ENCODE peak calls at places on chromosomes 13 and 19, in nine cellular contexts. U is heart left ventricle, J is omental fat pad, R is left ventricle myocardium inferior, C is stomach, G is astrocyte, K is GM12865, D is retinal pigment epithelial cell, W is GM10248. Z is an unnamed sample.

GRCh38 chr19:52602931-52603330 is 32.8 kb downstream of the ZNF701 start:
- DNase-seq in U (no peak), J (no peak), R (no peak), C (no peak), G (no peak), K (no peak), D (no peak), W (no peak), Z (no peak)

GRCh38 chr19:7397687-7398086 is 49.0 kb downstream of the ARHGEF18 start:
- DNase-seq in U (no peak), J (no peak), R (no peak), C (no peak), G (peak; percentile 97), K (no peak), D (peak; percentile 84), W (no peak), Z (no peak)

GRCh38 chr13:78709028-78709427 is 50.1 kb upstream of the OBI1 start:
- DNase-seq in U (no peak), J (no peak), R (no peak), C (no peak), G (peak; percentile 30), K (no peak), D (no peak), W (no peak), Z (no peak)

GRCh38 chr19:7928741-7929701 is 3.1 kb upstream of the CTXN1 start:
- DNase-seq in U (no peak), J (peak; percentile 36), R (no peak), C (no peak), G (peak; percentile 76), K (peak; percentile 72), D (peak; percentile 35), W (peak; percentile 75), Z (no peak)

GRCh38 chr13:111095911-111096501 is 19.1 kb upstream of the ARHGEF7 start:
- DNase-seq in U (no peak), J (no peak), R (no peak), C (no peak), G (no peak), K (no peak), D (no peak), W (no peak), Z (no peak)

GRCh38 chr19:14563989-14564650 is 7.7 kb downstream of the NDUFB7 start:
- DNase-seq in U (no peak), J (no peak), R (no peak), C (no peak), G (no peak), K (peak; percentile 76), D (no peak), W (peak; percentile 71), Z (peak; percentile 44)

GRCh38 chr13:74732736-74733135 is 598.5 kb upstream of the KLF12 start:
- DNase-seq in U (no peak), J (no peak), R (no peak), C (no peak), G (no peak), K (no peak), D (no peak), W (no peak), Z (no peak)

GRCh38 chr19:30799854-30800755 is 427.9 kb downstream of the ZNF536 start:
- DNase-seq in U (peak; percentile 33), J (no peak), R (peak; percentile 44), C (peak; percentile 28), G (no peak), K (no peak), D (no peak), W (peak; percentile 36), Z (no peak)

GRCh38 chr19:19475845-19476828 is 39.2 kb downstream of the TSSK6 start:
- DNase-seq in U (no peak), J (no peak), R (no peak), C (no peak), G (no peak), K (no peak), D (no peak), W (no peak), Z (no peak)

GRCh38 chr13:111573801-111574200 is 253.4 kb downstream of the TEX29 start:
- DNase-seq in U (no peak), J (no peak), R (no peak), C (no peak), G (no peak), K (no peak), D (no peak), W (no peak), Z (no peak)

GRCh38 chr19:46574533-46574932 is 26.6 kb upstream of the CALM3 start:
- DNase-seq in U (no peak), J (no peak), R (no peak), C (no peak), G (peak; percentile 4), K (no peak), D (peak; percentile 24), W (no peak), Z (no peak)

GRCh38 chr19:46849610-46850009 is 1.0 kb downstream of the AP2S1 start:
- DNase-seq in U (no peak), J (no peak), R (no peak), C (no peak), G (no peak), K (no peak), D (no peak), W (no peak), Z (no peak)

GRCh38 chr13:112489199-112489598 is 98.8 kb downstream of the TUBGCP3 start:
- DNase-seq in U (no peak), J (no peak), R (no peak), C (no peak), G (no peak), K (no peak), D (no peak), W (no peak), Z (no peak)

DNA sequence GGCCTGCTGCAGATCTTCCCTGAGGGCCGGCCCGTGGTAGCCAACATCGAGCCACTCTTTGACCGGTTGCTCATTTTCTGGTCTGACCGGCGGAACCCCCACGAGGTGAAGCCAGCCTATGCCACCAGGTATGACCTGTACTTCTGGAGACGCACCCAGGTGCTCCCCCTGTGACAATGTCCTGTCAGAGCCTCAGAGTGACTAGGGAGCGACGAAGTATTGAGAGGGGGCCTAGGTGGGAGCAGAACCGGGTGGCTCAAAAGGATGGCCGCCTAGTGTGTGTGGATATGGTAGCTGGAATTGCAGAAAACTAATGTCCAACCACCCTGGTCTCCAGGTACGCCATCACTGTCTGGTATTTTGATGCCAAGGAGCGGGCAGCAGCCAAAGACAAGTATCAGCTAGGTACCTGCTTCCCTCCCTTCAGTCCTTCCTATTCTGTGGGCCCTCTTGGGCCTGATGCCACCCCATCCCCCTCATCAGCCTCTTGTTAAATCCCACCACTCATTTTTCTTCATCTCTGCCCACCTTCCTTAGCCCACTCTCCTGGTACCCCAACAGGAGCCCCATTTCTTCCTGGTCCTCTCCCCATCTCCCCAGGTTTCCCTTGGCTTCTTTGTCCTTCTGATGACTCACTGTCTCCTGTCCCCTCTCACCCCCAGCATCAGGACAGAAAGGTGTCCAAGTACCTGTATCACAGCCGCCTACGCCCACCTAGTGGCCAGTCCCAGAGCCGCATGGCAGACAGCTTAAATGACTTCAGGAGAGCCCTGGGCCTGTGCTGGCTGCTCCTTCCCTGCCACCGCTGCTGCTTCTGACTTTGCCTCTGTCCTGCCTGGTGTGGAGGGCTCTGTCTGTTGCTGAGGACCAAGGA is 8.4 kb downstream of the EGLN2 start:
- DNase-seq in U (no peak), J (no peak), R (no peak), C (no peak), G (no peak), K (no peak), D (no peak), W (no peak), Z (no peak)
- TF ChIP-seq CTCF in U (no peak), J (no peak), R (peak; percentile 19), C (no peak), G (no peak), K (peak; percentile 27), D (peak; percentile 47), W (peak; percentile 23), Z (peak; percentile 6)

GRCh38 chr13:51803422-51804294 is at the start of gene DHRS12:
- DNase-seq in U (peak; percentile 94), J (peak; percentile 71), R (peak; percentile 93), C (peak; percentile 93), G (peak; percentile 65), K (peak; percentile 91), D (no peak), W (peak; percentile 91), Z (peak; percentile 86)
- TF ChIP-seq CTCF in U (no peak), J (no peak), R (peak; percentile 9), C (no peak), G (no peak), K (no peak), D (no peak), W (no peak), Z (no peak)

DNA sequence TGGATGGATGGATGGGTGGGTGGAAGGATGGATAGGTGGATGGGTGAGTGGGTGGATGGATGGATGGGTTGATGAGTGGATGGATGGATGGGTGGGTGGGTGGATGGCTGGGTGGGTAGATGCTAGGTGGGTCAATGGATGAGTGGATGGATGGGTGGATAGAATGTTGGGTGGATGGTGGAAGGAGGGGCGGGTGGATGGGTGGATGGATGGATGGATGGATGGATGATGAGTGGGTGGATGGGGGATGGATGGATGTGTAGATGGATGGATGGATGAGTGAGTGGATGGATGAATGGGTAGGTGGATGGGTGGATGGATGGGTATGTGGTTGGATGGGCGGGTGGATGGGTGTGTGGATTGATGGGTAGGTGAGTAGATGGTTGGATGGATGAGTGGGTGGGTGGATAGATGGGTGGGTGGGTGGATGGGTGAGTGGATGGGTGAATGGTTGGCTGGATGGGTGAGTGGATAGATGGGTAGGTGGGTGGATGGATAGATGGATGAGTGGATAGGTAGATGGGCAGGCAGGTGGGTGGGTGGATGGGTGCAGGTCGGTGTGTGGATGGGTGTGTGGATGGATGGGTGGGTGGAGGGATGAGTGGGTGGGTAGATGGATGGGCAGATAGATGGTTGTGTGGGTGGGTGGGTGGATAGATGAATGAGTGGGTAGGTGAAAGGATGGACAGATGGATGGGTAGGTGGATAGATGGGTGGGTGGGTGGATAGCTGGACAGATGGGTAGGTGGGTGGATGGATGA is 4.4 kb upstream of the SHC2 start:
- DNase-seq in U (no peak), J (no peak), R (no peak), C (no peak), G (no peak), K (no peak), D (no peak), W (no peak), Z (no peak)
- TF ChIP-seq CTCF in U (no peak), J (no peak), R (no peak), C (no peak), G (no peak), K (no peak), D (no peak), W (no peak), Z (no peak)

GRCh38 chr19:50898018-50898417 is 13.2 kb downstream of the KLK4 start:
- DNase-seq in U (no peak), J (no peak), R (no peak), C (no peak), G (no peak), K (no peak), D (no peak), W (no peak), Z (no peak)

GRCh38 chr19:50897191-50897607 is 14.0 kb downstream of the KLK4 start:
- DNase-seq in U (no peak), J (no peak), R (no peak), C (no peak), G (no peak), K (peak; percentile 80), D (no peak), W (no peak), Z (no peak)

GRCh38 chr19:50896591-50897190 is 14.5 kb downstream of the KLK4 start:
- DNase-seq in U (no peak), J (no peak), R (no peak), C (no peak), G (peak; percentile 8), K (peak; percentile 97), D (peak; percentile 87), W (peak; percentile 87), Z (no peak)

GRCh38 chr19:50899549-50899948 is 11.6 kb downstream of the KLK4 start:
- DNase-seq in U (no peak), J (no peak), R (no peak), C (no peak), G (no peak), K (no peak), D (no peak), W (no peak), Z (no peak)

GRCh38 chr19:50897612-50898011 is 13.6 kb downstream of the KLK4 start:
- DNase-seq in U (no peak), J (no peak), R (no peak), C (no peak), G (no peak), K (peak; percentile 62), D (no peak), W (no peak), Z (no peak)
- TF ChIP-seq CTCF in U (no peak), J (no peak), R (no peak), C (no peak), G (no peak), K (peak; percentile 5), D (peak; percentile 6), W (peak; percentile 3), Z (no peak)